ENCODE peak calls at places on chromosomes 13 and 19, in six cellular contexts. G, P, C, W, B and D are unnamed samples.

GRCh38 chr13:33265607-33266006 is 19.9 kb downstream of the STARD13 start:
- DNase-seq in G (no peak), P (no peak), W (no peak), B (no peak), C (no peak), D (no peak)

GRCh38 chr13:60679131-60679530 is 282.1 kb downstream of the TDRD3 start:
- DNase-seq in W (no peak), G (no peak), C (no peak), P (no peak), B (no peak), D (no peak)

GRCh38 chr19:7307590-7308218 is 13.5 kb upstream of the INSR start:
- DNase-seq in B (no peak), C (no peak), P (no peak), W (no peak), G (no peak), D (no peak)

GRCh38 chr19:49565261-49565660 is 15.1 kb downstream of the NOSIP start:
- DNase-seq in P (no peak), W (no peak), B (no peak), G (no peak), C (no peak), D (no peak)

GRCh38 chr13:29885967-29886366 is 35.5 kb upstream of the UBL3 start:
- DNase-seq in W (no peak), C (no peak), G (no peak), P (no peak), B (no peak), D (no peak)

GRCh38 chr19:23547156-23547555 is 139.9 kb downstream of the ZNF675 start:
- DNase-seq in B (no peak), G (no peak), P (no peak), W (no peak), C (no peak), D (no peak)

GRCh38 chr13:103573446-103573845 is 507.2 kb upstream of the SLC10A2 start:
- DNase-seq in C (no peak), G (peak; percentile 16), W (no peak), P (no peak), B (no peak), D (no peak)

GRCh38 chr19:49142866-49143335 is 12.3 kb downstream of the HRC start:
- DNase-seq in W (peak; percentile 56), G (peak; percentile 97), P (peak; percentile 39), B (peak; percentile 49), C (peak; percentile 96), D (peak; percentile 98)

GRCh38 chr13:30132623-30133553 is 174.5 kb downstream of the KATNAL1 start:
- DNase-seq in W (peak; percentile 67), P (peak; percentile 97), G (peak; percentile 97), C (peak; percentile 99), B (peak; percentile 93), D (peak; percentile 96)

GRCh38 chr13:21010621-21011020 is 50.8 kb downstream of the LATS2 start:
- DNase-seq in C (no peak), B (no peak), W (no peak), P (no peak), G (peak; percentile 66), D (no peak)

GRCh38 chr13:49608932-49609331 is 19.4 kb upstream of the ARL11 start:
- DNase-seq in B (no peak), C (no peak), P (no peak), G (no peak), W (no peak), D (no peak)

GRCh38 chr19:42323852-42324654 is 1.4 kb upstream of the MEGF8 start:
- DNase-seq in G (peak; percentile 21), P (no peak), B (peak; percentile 7), C (peak; percentile 55), W (no peak), D (peak; percentile 62)

GRCh38 chr19:49151339-49152217 is 3.6 kb downstream of the HRC start:
- DNase-seq in C (peak; percentile 99), B (peak; percentile 24), W (no peak), G (peak; percentile 97), P (peak; percentile 21), D (peak; percentile 89)

GRCh38 chr13:34926513-34926912 is 15.6 kb upstream of the NBEA start:
- DNase-seq in G (peak; percentile 50), C (no peak), B (no peak), P (no peak), W (no peak), D (peak; percentile 61)

GRCh38 chr13:40445557-40445990 is 220.9 kb downstream of the FOXO1 start:
- DNase-seq in G (peak; percentile 42), B (no peak), C (no peak), W (no peak), P (no peak), D (no peak)

GRCh38 chr19:33905937-33906577 is 109.4 kb downstream of the KCTD15 start:
- DNase-seq in C (peak; percentile 84), G (peak; percentile 92), B (no peak), P (peak; percentile 7), W (no peak), D (peak; percentile 77)

GRCh38 chr19:7294571-7295212 is 478 bp upstream of the INSR start:
- DNase-seq in W (no peak), B (no peak), P (peak; percentile 4), G (peak; percentile 47), C (peak; percentile 53), D (peak; percentile 69)

GRCh38 chr19:50549927-50550593 is 18.2 kb downstream of the LRRC4B start:
- DNase-seq in C (no peak), P (no peak), B (no peak), G (no peak), W (no peak), D (no peak)

GRCh38 chr19:30651691-30652090 is 279.5 kb downstream of the ZNF536 start:
- DNase-seq in B (no peak), G (no peak), P (no peak), C (no peak), W (no peak), D (no peak)

GRCh38 chr19:41319500-41320184 is 9.7 kb downstream of the CCDC97 start:
- DNase-seq in B (no peak), W (no peak), P (no peak), G (no peak), C (no peak), D (no peak)

GRCh38 chr19:459724-460511 is 915 bp downstream of the SHC2 start:
- DNase-seq in G (peak; percentile 37), P (peak; percentile 23), B (peak; percentile 10), W (no peak), C (peak; percentile 60), D (peak; percentile 82)